ENCODE peak calls at places on chromosome 19, in four cellular contexts. One of them, this sample, is unnamed.
A peak's percentile ranks its signal among the peaks of the same experiment; 100 is the strongest.

GRCh38 chr19:6531163-6531955 is 533 bp downstream of the TNFSF9 start:
- DNase-seq in B cell: no peak
- DNase-seq in left ventricle myocardium inferior: no peak
- DNase-seq in natural killer cell: no peak
- DNase-seq in this sample: peak; percentile 29

GRCh38 chr19:45294291-45295029 is 28.2 kb downstream of the CKM start:
- DNase-seq in B cell: no peak
- DNase-seq in left ventricle myocardium inferior: peak; percentile 53
- DNase-seq in natural killer cell: no peak
- DNase-seq in this sample: no peak

GRCh38 chr19:47539747-47540311 is 25.0 kb upstream of the NAPA start:
- DNase-seq in B cell: no peak
- DNase-seq in left ventricle myocardium inferior: no peak
- DNase-seq in natural killer cell: peak; percentile 70
- DNase-seq in this sample: no peak

GRCh38 chr19:38917921-38918491 is 6.0 kb upstream of the CCER2 start:
- DNase-seq in B cell: no peak
- DNase-seq in left ventricle myocardium inferior: no peak
- DNase-seq in natural killer cell: no peak
- DNase-seq in this sample: no peak

GRCh38 chr19:44592451-44592890 is 20.9 kb upstream of the IGSF23 start:
- DNase-seq in B cell: no peak
- DNase-seq in left ventricle myocardium inferior: no peak
- DNase-seq in natural killer cell: no peak
- DNase-seq in this sample: no peak

GRCh38 chr19:55474269-55475265 is 1.9 kb upstream of the ZNF628 start:
- DNase-seq in B cell: no peak
- DNase-seq in left ventricle myocardium inferior: no peak
- DNase-seq in natural killer cell: no peak
- DNase-seq in this sample: no peak

GRCh38 chr19:39411006-39411831 is 1.2 kb upstream of the PLEKHG2 start:
- DNase-seq in B cell: no peak
- DNase-seq in left ventricle myocardium inferior: no peak
- DNase-seq in natural killer cell: peak; percentile 39
- DNase-seq in this sample: peak; percentile 53

GRCh38 chr19:34269968-34270621 is 15.7 kb downstream of the GARRE1 start:
- DNase-seq in B cell: peak; percentile 90
- DNase-seq in left ventricle myocardium inferior: peak; percentile 43
- DNase-seq in natural killer cell: peak; percentile 44
- DNase-seq in this sample: peak; percentile 88

GRCh38 chr19:34481861-34482379 is 362 bp downstream of the WTIP start:
- DNase-seq in B cell: no peak
- DNase-seq in left ventricle myocardium inferior: peak; percentile 50
- DNase-seq in natural killer cell: no peak
- DNase-seq in this sample: no peak

GRCh38 chr19:19485161-19485997 is 30.0 kb downstream of the TSSK6 start:
- DNase-seq in B cell: peak; percentile 72
- DNase-seq in left ventricle myocardium inferior: peak; percentile 45
- DNase-seq in natural killer cell: no peak
- DNase-seq in this sample: peak; percentile 62

GRCh38 chr19:15297416-15298224 is 34.7 kb downstream of the BRD4 start:
- DNase-seq in B cell: no peak
- DNase-seq in left ventricle myocardium inferior: no peak
- DNase-seq in natural killer cell: no peak
- DNase-seq in this sample: no peak

GRCh38 chr19:44755219-44755618 is 6.7 kb downstream of the BCL3 start:
- DNase-seq in B cell: no peak
- DNase-seq in left ventricle myocardium inferior: no peak
- DNase-seq in natural killer cell: no peak
- DNase-seq in this sample: no peak

GRCh38 chr19:2089001-2089711 is 7.0 kb downstream of the MOB3A start:
- DNase-seq in B cell: peak; percentile 82
- DNase-seq in left ventricle myocardium inferior: no peak
- DNase-seq in natural killer cell: no peak
- DNase-seq in this sample: peak; percentile 91

GRCh38 chr19:40191836-40192646 is 815 bp downstream of the MAP3K10 start:
- DNase-seq in B cell: no peak
- DNase-seq in left ventricle myocardium inferior: no peak
- DNase-seq in natural killer cell: peak; percentile 19
- DNase-seq in this sample: peak; percentile 44

GRCh38 chr19:11166281-11167142 is 10.9 kb upstream of the SPC24 start:
- DNase-seq in B cell: no peak
- DNase-seq in left ventricle myocardium inferior: peak; percentile 51
- DNase-seq in natural killer cell: no peak
- DNase-seq in this sample: no peak

GRCh38 chr19:48968813-48969218 is 3.7 kb downstream of the FTL start:
- DNase-seq in B cell: no peak
- DNase-seq in left ventricle myocardium inferior: no peak
- DNase-seq in natural killer cell: no peak
- DNase-seq in this sample: no peak

GRCh38 chr19:45117167-45117594 is 24.2 kb downstream of the PPP1R37 start:
- DNase-seq in B cell: no peak
- DNase-seq in left ventricle myocardium inferior: no peak
- DNase-seq in natural killer cell: no peak
- DNase-seq in this sample: peak; percentile 80

DNA sequence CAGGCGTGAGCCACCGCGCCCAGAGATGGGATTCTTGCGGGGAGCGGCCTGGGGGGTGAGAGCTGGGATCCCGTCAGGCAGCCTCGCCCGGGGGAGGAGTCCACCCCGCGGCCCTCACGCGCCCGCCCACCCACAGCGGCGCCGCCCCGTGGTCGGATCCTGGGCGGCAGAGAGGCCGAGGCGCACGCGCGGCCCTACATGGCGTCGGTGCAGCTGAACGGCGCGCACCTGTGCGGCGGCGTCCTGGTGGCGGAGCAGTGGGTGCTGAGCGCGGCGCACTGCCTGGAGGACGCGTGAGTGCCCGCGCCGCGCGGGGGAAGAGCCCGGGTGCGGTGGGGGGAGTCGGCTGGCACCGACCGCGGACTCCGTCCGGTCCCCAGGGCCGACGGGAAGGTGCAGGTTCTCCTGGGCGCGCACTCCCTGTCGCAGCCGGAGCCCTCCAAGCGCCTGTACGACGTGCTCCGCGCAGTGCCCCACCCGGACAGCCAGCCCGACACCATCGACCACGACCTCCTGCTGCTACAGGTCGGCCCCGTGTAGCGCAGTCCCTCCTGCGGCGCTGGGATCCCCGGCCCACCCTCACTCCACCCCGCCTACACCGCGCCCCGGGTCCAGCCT is 1.1 kb downstream of the CFD start:
- DNase-seq in B cell: no peak
- DNase-seq in left ventricle myocardium inferior: peak; percentile 76
- DNase-seq in natural killer cell: peak; percentile 43
- DNase-seq in this sample: peak; percentile 74
- TF ChIP-seq CTCF in B cell: peak; percentile 6
- TF ChIP-seq CTCF in left ventricle myocardium inferior: peak; percentile 33
- TF ChIP-seq CTCF in natural killer cell: no peak
- TF ChIP-seq CTCF in this sample: no peak

GRCh38 chr19:17420267-17420924 is 549 bp downstream of the MVB12A start:
- DNase-seq in B cell: no peak
- DNase-seq in left ventricle myocardium inferior: peak; percentile 23
- DNase-seq in natural killer cell: no peak
- DNase-seq in this sample: peak; percentile 46
- TF ChIP-seq CTCF in B cell: no peak
- TF ChIP-seq CTCF in left ventricle myocardium inferior: no peak
- TF ChIP-seq CTCF in natural killer cell: no peak
- TF ChIP-seq CTCF in this sample: no peak

GRCh38 chr19:28727133-28727834 is 485.7 kb downstream of the UQCRFS1 start:
- DNase-seq in B cell: no peak
- DNase-seq in left ventricle myocardium inferior: no peak
- DNase-seq in natural killer cell: peak; percentile 44
- DNase-seq in this sample: no peak
- TF ChIP-seq CTCF in B cell: no peak
- TF ChIP-seq CTCF in left ventricle myocardium inferior: peak; percentile 40
- TF ChIP-seq CTCF in natural killer cell: peak; percentile 53
- TF ChIP-seq CTCF in this sample: no peak

GRCh38 chr19:36139473-36140288 is at the start of gene CAPNS1:
- DNase-seq in B cell: peak; percentile 92
- DNase-seq in left ventricle myocardium inferior: peak; percentile 99
- DNase-seq in natural killer cell: peak; percentile 91
- DNase-seq in this sample: peak; percentile 98
- TF ChIP-seq CTCF in B cell: peak; percentile 37
- TF ChIP-seq CTCF in left ventricle myocardium inferior: peak; percentile 39
- TF ChIP-seq CTCF in natural killer cell: no peak
- TF ChIP-seq CTCF in this sample: peak; percentile 8

GRCh38 chr19:52214241-52214640 is 24.4 kb downstream of the PPP2R1A start:
- DNase-seq in B cell: no peak
- DNase-seq in left ventricle myocardium inferior: no peak
- DNase-seq in natural killer cell: no peak
- DNase-seq in this sample: no peak
- TF ChIP-seq CTCF in B cell: no peak
- TF ChIP-seq CTCF in left ventricle myocardium inferior: no peak
- TF ChIP-seq CTCF in natural killer cell: no peak
- TF ChIP-seq CTCF in this sample: no peak

GRCh38 chr19:50897191-50897607 is 14.0 kb downstream of the KLK4 start:
- DNase-seq in B cell: no peak
- DNase-seq in left ventricle myocardium inferior: no peak
- DNase-seq in natural killer cell: no peak
- DNase-seq in this sample: peak; percentile 80
- TF ChIP-seq CTCF in B cell: no peak
- TF ChIP-seq CTCF in left ventricle myocardium inferior: no peak
- TF ChIP-seq CTCF in natural killer cell: no peak
- TF ChIP-seq CTCF in this sample: no peak

DNA sequence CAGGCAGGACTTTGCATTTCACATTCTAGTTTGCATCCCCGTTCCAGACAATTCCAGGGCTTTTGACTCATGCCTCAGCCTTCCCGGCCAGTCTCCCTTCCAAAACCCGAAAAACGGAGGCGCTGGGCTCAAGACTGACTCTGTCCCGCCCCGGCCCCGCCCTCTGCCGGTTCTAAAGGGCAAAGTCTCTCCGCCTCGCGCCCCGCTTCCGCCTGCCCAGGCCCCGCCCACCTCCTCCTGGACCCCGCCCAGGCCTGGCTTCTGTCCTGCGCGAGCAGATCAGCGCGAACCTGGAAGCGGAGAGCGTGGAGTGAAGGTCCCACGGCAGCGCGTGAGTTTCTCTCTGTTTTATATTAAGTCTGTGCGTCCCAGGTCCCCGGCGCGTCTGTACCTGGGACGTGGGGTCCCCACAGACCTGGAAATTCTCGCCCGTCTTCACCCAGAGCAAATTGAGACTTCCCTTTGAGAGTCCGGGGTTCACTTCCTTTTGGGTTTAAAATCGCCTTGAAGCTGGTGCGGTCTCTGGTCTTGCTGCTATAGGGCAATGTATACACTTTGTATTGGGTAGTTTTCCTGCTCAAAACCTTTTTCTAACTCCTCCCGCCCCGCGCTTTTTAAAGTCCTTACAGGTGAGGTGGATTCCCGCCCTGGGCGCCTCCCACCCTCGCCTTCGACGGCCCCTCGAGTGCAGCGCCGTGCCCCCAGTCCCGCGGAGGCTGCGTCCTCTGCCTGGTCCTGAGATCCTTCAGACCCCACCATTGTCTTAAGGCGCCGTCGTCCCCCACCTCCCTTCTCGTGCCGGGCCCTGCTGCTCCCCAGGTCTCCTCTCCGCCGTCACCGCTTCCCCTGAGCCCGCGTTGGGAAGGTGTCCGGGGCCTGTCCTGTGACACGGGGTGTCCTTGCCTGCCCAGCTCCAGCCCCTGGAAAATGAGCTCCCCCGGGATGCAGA is 31.2 kb downstream of the ZNF701 start:
- DNase-seq in B cell: peak; percentile 91
- DNase-seq in left ventricle myocardium inferior: peak; percentile 96
- DNase-seq in natural killer cell: peak; percentile 92
- DNase-seq in this sample: peak; percentile 93
- TF ChIP-seq CTCF in B cell: peak; percentile 61
- TF ChIP-seq CTCF in left ventricle myocardium inferior: peak; percentile 57
- TF ChIP-seq CTCF in natural killer cell: peak; percentile 57
- TF ChIP-seq CTCF in this sample: peak; percentile 28

DNA sequence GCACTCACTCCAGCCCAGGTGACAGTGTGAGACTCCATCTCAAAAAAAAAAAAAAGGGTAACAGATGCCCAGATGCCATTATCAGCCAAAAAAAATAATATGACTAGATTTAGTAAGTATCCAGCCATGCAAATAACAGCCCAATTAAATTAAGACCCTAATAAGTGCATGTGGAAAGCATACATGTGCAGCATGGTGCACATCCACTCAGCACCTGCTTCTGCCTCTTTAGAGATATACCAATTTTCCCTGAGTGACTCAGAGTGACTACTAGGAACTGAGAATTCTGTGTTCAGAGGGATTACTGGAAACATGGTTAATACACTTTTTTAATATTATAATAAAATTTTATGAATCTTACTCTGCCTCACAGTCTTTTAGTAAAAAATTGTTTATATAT is 29.8 kb upstream of the ZNF675 start:
- DNase-seq in B cell: no peak
- DNase-seq in left ventricle myocardium inferior: no peak
- DNase-seq in natural killer cell: no peak
- DNase-seq in this sample: no peak
- TF ChIP-seq CTCF in B cell: no peak
- TF ChIP-seq CTCF in left ventricle myocardium inferior: no peak
- TF ChIP-seq CTCF in natural killer cell: no peak
- TF ChIP-seq CTCF in this sample: no peak

GRCh38 chr19:53812335-53812734 is 11.8 kb downstream of the NLRP12 start:
- DNase-seq in B cell: no peak
- DNase-seq in left ventricle myocardium inferior: no peak
- DNase-seq in natural killer cell: no peak
- DNase-seq in this sample: no peak
- TF ChIP-seq CTCF in B cell: no peak
- TF ChIP-seq CTCF in left ventricle myocardium inferior: no peak
- TF ChIP-seq CTCF in natural killer cell: no peak
- TF ChIP-seq CTCF in this sample: no peak

GRCh38 chr19:30664358-30665058 is 292.3 kb downstream of the ZNF536 start:
- DNase-seq in B cell: no peak
- DNase-seq in left ventricle myocardium inferior: peak; percentile 63
- DNase-seq in natural killer cell: no peak
- DNase-seq in this sample: no peak
- TF ChIP-seq CTCF in B cell: no peak
- TF ChIP-seq CTCF in left ventricle myocardium inferior: peak; percentile 36
- TF ChIP-seq CTCF in natural killer cell: no peak
- TF ChIP-seq CTCF in this sample: peak; percentile 6